ENCODE peak calls at places on chromosomes 6 and 20, in eight cellular contexts. One of them, this sample, is unnamed.

GRCh38 chr20:25252686-25253421 is 5.0 kb downstream of the PYGB start:
- DNase-seq in gastrocnemius medialis: no peak
- DNase-seq in neural progenitor cell: no peak
- DNase-seq in MM.1S: no peak
- DNase-seq in tibial artery: no peak
- DNase-seq in uterus: no peak
- DNase-seq in left ventricle myocardium inferior: no peak
- DNase-seq in lung: no peak
- DNase-seq in this sample: no peak

GRCh38 chr6:47524136-47524840 is 46.7 kb downstream of the CD2AP start:
- DNase-seq in gastrocnemius medialis: no peak
- DNase-seq in neural progenitor cell: no peak
- DNase-seq in MM.1S: no peak
- DNase-seq in tibial artery: no peak
- DNase-seq in uterus: no peak
- DNase-seq in left ventricle myocardium inferior: no peak
- DNase-seq in lung: no peak
- DNase-seq in this sample: no peak

GRCh38 chr6:140051521-140052455 is 677.3 kb upstream of the CITED2 start:
- DNase-seq in gastrocnemius medialis: no peak
- DNase-seq in neural progenitor cell: no peak
- DNase-seq in MM.1S: no peak
- DNase-seq in tibial artery: no peak
- DNase-seq in uterus: no peak
- DNase-seq in left ventricle myocardium inferior: no peak
- DNase-seq in lung: no peak
- DNase-seq in this sample: peak; percentile 75

GRCh38 chr6:35486005-35486925 is 10.6 kb downstream of the TEAD3 start:
- DNase-seq in gastrocnemius medialis: no peak
- DNase-seq in neural progenitor cell: peak; percentile 65
- DNase-seq in MM.1S: no peak
- DNase-seq in tibial artery: no peak
- DNase-seq in uterus: peak; percentile 93
- DNase-seq in left ventricle myocardium inferior: peak; percentile 36
- DNase-seq in lung: peak; percentile 79
- DNase-seq in this sample: no peak

GRCh38 chr20:35601021-35601973 is 14.3 kb upstream of the SPAG4 start:
- DNase-seq in gastrocnemius medialis: peak; percentile 64
- DNase-seq in neural progenitor cell: peak; percentile 92
- DNase-seq in MM.1S: peak; percentile 74
- DNase-seq in tibial artery: peak; percentile 68
- DNase-seq in uterus: peak; percentile 79
- DNase-seq in left ventricle myocardium inferior: peak; percentile 74
- DNase-seq in lung: peak; percentile 79
- DNase-seq in this sample: peak; percentile 68

GRCh38 chr20:1171461-1172093 is 13.2 kb downstream of the TMEM74B start:
- DNase-seq in gastrocnemius medialis: no peak
- DNase-seq in neural progenitor cell: peak; percentile 88
- DNase-seq in MM.1S: peak; percentile 24
- DNase-seq in tibial artery: no peak
- DNase-seq in uterus: no peak
- DNase-seq in left ventricle myocardium inferior: no peak
- DNase-seq in lung: no peak
- DNase-seq in this sample: no peak

GRCh38 chr6:20642441-20642840 is 108.2 kb downstream of the CDKAL1 start:
- DNase-seq in gastrocnemius medialis: no peak
- DNase-seq in neural progenitor cell: no peak
- DNase-seq in MM.1S: no peak
- DNase-seq in tibial artery: no peak
- DNase-seq in uterus: no peak
- DNase-seq in left ventricle myocardium inferior: no peak
- DNase-seq in lung: no peak
- DNase-seq in this sample: no peak

GRCh38 chr6:4402477-4402976 is 267.2 kb upstream of the ECI2 start:
- DNase-seq in gastrocnemius medialis: peak; percentile 77
- DNase-seq in neural progenitor cell: no peak
- DNase-seq in MM.1S: no peak
- DNase-seq in tibial artery: peak; percentile 28
- DNase-seq in uterus: peak; percentile 24
- DNase-seq in left ventricle myocardium inferior: peak; percentile 38
- DNase-seq in lung: no peak
- DNase-seq in this sample: peak; percentile 57

GRCh38 chr6:128379577-128379976 is 140.8 kb downstream of the PTPRK start:
- DNase-seq in gastrocnemius medialis: no peak
- DNase-seq in neural progenitor cell: no peak
- DNase-seq in MM.1S: no peak
- DNase-seq in tibial artery: no peak
- DNase-seq in uterus: no peak
- DNase-seq in left ventricle myocardium inferior: no peak
- DNase-seq in lung: no peak
- DNase-seq in this sample: no peak

GRCh38 chr6:131819507-131820228 is 11.8 kb downstream of the ENPP1 start:
- DNase-seq in gastrocnemius medialis: no peak
- DNase-seq in neural progenitor cell: no peak
- DNase-seq in MM.1S: no peak
- DNase-seq in tibial artery: no peak
- DNase-seq in uterus: no peak
- DNase-seq in left ventricle myocardium inferior: no peak
- DNase-seq in lung: no peak
- DNase-seq in this sample: no peak

GRCh38 chr20:4637081-4637797 is 84.5 kb upstream of the PRND start:
- DNase-seq in gastrocnemius medialis: no peak
- DNase-seq in neural progenitor cell: peak; percentile 8
- DNase-seq in MM.1S: no peak
- DNase-seq in tibial artery: no peak
- DNase-seq in uterus: no peak
- DNase-seq in left ventricle myocardium inferior: no peak
- DNase-seq in lung: no peak
- DNase-seq in this sample: no peak

GRCh38 chr20:9035129-9035528 is 33.8 kb upstream of the PLCB4 start:
- DNase-seq in gastrocnemius medialis: no peak
- DNase-seq in neural progenitor cell: no peak
- DNase-seq in MM.1S: no peak
- DNase-seq in tibial artery: peak; percentile 41
- DNase-seq in uterus: no peak
- DNase-seq in left ventricle myocardium inferior: no peak
- DNase-seq in lung: no peak
- DNase-seq in this sample: peak; percentile 58

GRCh38 chr6:10437891-10438290 is 23.0 kb upstream of the TFAP2A start:
- DNase-seq in gastrocnemius medialis: no peak
- DNase-seq in neural progenitor cell: no peak
- DNase-seq in MM.1S: no peak
- DNase-seq in tibial artery: no peak
- DNase-seq in uterus: no peak
- DNase-seq in left ventricle myocardium inferior: no peak
- DNase-seq in lung: no peak
- DNase-seq in this sample: no peak

GRCh38 chr6:57173056-57173885 is 1.1 kb downstream of the BAG2 start:
- DNase-seq in gastrocnemius medialis: no peak
- DNase-seq in neural progenitor cell: peak; percentile 28
- DNase-seq in MM.1S: peak; percentile 27
- DNase-seq in tibial artery: no peak
- DNase-seq in uterus: peak; percentile 22
- DNase-seq in left ventricle myocardium inferior: no peak
- DNase-seq in lung: no peak
- DNase-seq in this sample: no peak

GRCh38 chr6:52733172-52733571 is 30.1 kb downstream of the GSTA2 start:
- DNase-seq in gastrocnemius medialis: no peak
- DNase-seq in neural progenitor cell: no peak
- DNase-seq in MM.1S: no peak
- DNase-seq in tibial artery: no peak
- DNase-seq in uterus: no peak
- DNase-seq in left ventricle myocardium inferior: no peak
- DNase-seq in lung: no peak
- DNase-seq in this sample: no peak

GRCh38 chr20:34579191-34579661 is 20.7 kb downstream of the MAP1LC3A start:
- DNase-seq in gastrocnemius medialis: peak; percentile 61
- DNase-seq in neural progenitor cell: no peak
- DNase-seq in MM.1S: no peak
- DNase-seq in tibial artery: peak; percentile 55
- DNase-seq in uterus: peak; percentile 54
- DNase-seq in left ventricle myocardium inferior: peak; percentile 61
- DNase-seq in lung: no peak
- DNase-seq in this sample: peak; percentile 79

GRCh38 chr6:163415620-163416379 is 1.3 kb downstream of the QKI start:
- DNase-seq in gastrocnemius medialis: peak; percentile 60
- DNase-seq in neural progenitor cell: peak; percentile 52
- DNase-seq in MM.1S: peak; percentile 37
- DNase-seq in tibial artery: peak; percentile 47
- DNase-seq in uterus: peak; percentile 30
- DNase-seq in left ventricle myocardium inferior: peak; percentile 58
- DNase-seq in lung: peak; percentile 51
- DNase-seq in this sample: peak; percentile 63

GRCh38 chr6:150492507-150492906 is 107.2 kb upstream of the PLEKHG1 start:
- DNase-seq in gastrocnemius medialis: no peak
- DNase-seq in neural progenitor cell: no peak
- DNase-seq in MM.1S: no peak
- DNase-seq in tibial artery: no peak
- DNase-seq in uterus: no peak
- DNase-seq in left ventricle myocardium inferior: no peak
- DNase-seq in lung: no peak
- DNase-seq in this sample: no peak

GRCh38 chr20:58511364-58511763 is 3.8 kb downstream of the APCDD1L start:
- DNase-seq in gastrocnemius medialis: no peak
- DNase-seq in neural progenitor cell: no peak
- DNase-seq in MM.1S: no peak
- DNase-seq in tibial artery: no peak
- DNase-seq in uterus: no peak
- DNase-seq in left ventricle myocardium inferior: no peak
- DNase-seq in lung: no peak
- DNase-seq in this sample: peak; percentile 32

GRCh38 chr6:86859513-86859912 is 77.8 kb upstream of the HTR1E start:
- DNase-seq in gastrocnemius medialis: no peak
- DNase-seq in neural progenitor cell: no peak
- DNase-seq in MM.1S: no peak
- DNase-seq in tibial artery: no peak
- DNase-seq in uterus: no peak
- DNase-seq in left ventricle myocardium inferior: no peak
- DNase-seq in lung: no peak
- DNase-seq in this sample: no peak

GRCh38 chr6:31525932-31526591 is 2.7 kb upstream of the MCCD1 start:
- DNase-seq in gastrocnemius medialis: no peak
- DNase-seq in neural progenitor cell: no peak
- DNase-seq in MM.1S: no peak
- DNase-seq in tibial artery: no peak
- DNase-seq in uterus: no peak
- DNase-seq in left ventricle myocardium inferior: no peak
- DNase-seq in lung: no peak
- DNase-seq in this sample: no peak

GRCh38 chr6:110557226-110557625 is 80.8 kb upstream of the SLC22A16 start:
- DNase-seq in gastrocnemius medialis: no peak
- DNase-seq in neural progenitor cell: no peak
- DNase-seq in MM.1S: no peak
- DNase-seq in tibial artery: no peak
- DNase-seq in uterus: no peak
- DNase-seq in left ventricle myocardium inferior: no peak
- DNase-seq in lung: no peak
- DNase-seq in this sample: no peak

GRCh38 chr6:148973809-148974208 is 227.0 kb downstream of the UST start:
- DNase-seq in gastrocnemius medialis: no peak
- DNase-seq in neural progenitor cell: no peak
- DNase-seq in MM.1S: no peak
- DNase-seq in tibial artery: no peak
- DNase-seq in uterus: no peak
- DNase-seq in left ventricle myocardium inferior: no peak
- DNase-seq in lung: no peak
- DNase-seq in this sample: no peak

GRCh38 chr6:139373154-139373927 is 1.1 kb downstream of the CITED2 start:
- DNase-seq in gastrocnemius medialis: peak; percentile 15
- DNase-seq in neural progenitor cell: peak; percentile 61
- DNase-seq in MM.1S: peak; percentile 63
- DNase-seq in tibial artery: peak; percentile 59
- DNase-seq in uterus: peak; percentile 56
- DNase-seq in left ventricle myocardium inferior: peak; percentile 68
- DNase-seq in lung: peak; percentile 51
- DNase-seq in this sample: peak; percentile 68

GRCh38 chr6:17276766-17277165 is 4.4 kb upstream of the RBM24 start:
- DNase-seq in gastrocnemius medialis: peak; percentile 53
- DNase-seq in neural progenitor cell: no peak
- DNase-seq in MM.1S: no peak
- DNase-seq in tibial artery: no peak
- DNase-seq in uterus: no peak
- DNase-seq in left ventricle myocardium inferior: peak; percentile 32
- DNase-seq in lung: no peak
- DNase-seq in this sample: no peak

GRCh38 chr6:118299023-118299422 is 249.1 kb upstream of the PLN start:
- DNase-seq in gastrocnemius medialis: no peak
- DNase-seq in neural progenitor cell: no peak
- DNase-seq in MM.1S: no peak
- DNase-seq in tibial artery: no peak
- DNase-seq in uterus: no peak
- DNase-seq in left ventricle myocardium inferior: no peak
- DNase-seq in lung: no peak
- DNase-seq in this sample: no peak
- H3K27ac ChIP-seq in gastrocnemius medialis: no peak overlapping the region
- H3K27ac ChIP-seq in neural progenitor cell: no peak overlapping the region
- H3K27ac ChIP-seq in MM.1S: no peak overlapping the region
- H3K27ac ChIP-seq in tibial artery: peak overlapping the region; percentile 85
- H3K27ac ChIP-seq in uterus: no peak overlapping the region
- H3K27ac ChIP-seq in left ventricle myocardium inferior: no peak overlapping the region
- H3K27ac ChIP-seq in lung: no peak overlapping the region
- H3K27ac ChIP-seq in this sample: no peak overlapping the region

GRCh38 chr20:23050847-23051627 is 1.6 kb upstream of the THBD start:
- DNase-seq in gastrocnemius medialis: peak; percentile 55
- DNase-seq in neural progenitor cell: peak; percentile 93
- DNase-seq in MM.1S: no peak
- DNase-seq in tibial artery: peak; percentile 87
- DNase-seq in uterus: peak; percentile 51
- DNase-seq in left ventricle myocardium inferior: peak; percentile 87
- DNase-seq in lung: peak; percentile 83
- DNase-seq in this sample: peak; percentile 82
- H3K4me3 ChIP-seq in gastrocnemius medialis: peak overlapping the region; percentile 73
- H3K4me3 ChIP-seq in neural progenitor cell: peak overlapping the region; percentile 49
- H3K4me3 ChIP-seq in MM.1S: no peak overlapping the region
- H3K4me3 ChIP-seq in tibial artery: peak overlapping the region; percentile 63
- H3K4me3 ChIP-seq in uterus: peak overlapping the region; percentile 34
- H3K4me3 ChIP-seq in left ventricle myocardium inferior: peak overlapping the region; percentile 80
- H3K4me3 ChIP-seq in lung: peak overlapping the region; percentile 39
- H3K4me3 ChIP-seq in this sample: peak overlapping the region; percentile 39

GRCh38 chr20:49790077-49790798 is 22.4 kb upstream of the SLC9A8 start:
- DNase-seq in gastrocnemius medialis: no peak
- DNase-seq in neural progenitor cell: no peak
- DNase-seq in MM.1S: no peak
- DNase-seq in tibial artery: no peak
- DNase-seq in uterus: no peak
- DNase-seq in left ventricle myocardium inferior: peak; percentile 28
- DNase-seq in lung: no peak
- DNase-seq in this sample: no peak
- H3K27ac ChIP-seq in gastrocnemius medialis: peak overlapping the region; percentile 46
- H3K27ac ChIP-seq in neural progenitor cell: no peak overlapping the region
- H3K27ac ChIP-seq in MM.1S: no peak overlapping the region
- H3K27ac ChIP-seq in tibial artery: no peak overlapping the region
- H3K27ac ChIP-seq in uterus: peak overlapping the region; percentile 40
- H3K27ac ChIP-seq in left ventricle myocardium inferior: peak overlapping the region; percentile 78
- H3K27ac ChIP-seq in lung: peak overlapping the region; percentile 92
- H3K27ac ChIP-seq in this sample: no peak overlapping the region

DNA sequence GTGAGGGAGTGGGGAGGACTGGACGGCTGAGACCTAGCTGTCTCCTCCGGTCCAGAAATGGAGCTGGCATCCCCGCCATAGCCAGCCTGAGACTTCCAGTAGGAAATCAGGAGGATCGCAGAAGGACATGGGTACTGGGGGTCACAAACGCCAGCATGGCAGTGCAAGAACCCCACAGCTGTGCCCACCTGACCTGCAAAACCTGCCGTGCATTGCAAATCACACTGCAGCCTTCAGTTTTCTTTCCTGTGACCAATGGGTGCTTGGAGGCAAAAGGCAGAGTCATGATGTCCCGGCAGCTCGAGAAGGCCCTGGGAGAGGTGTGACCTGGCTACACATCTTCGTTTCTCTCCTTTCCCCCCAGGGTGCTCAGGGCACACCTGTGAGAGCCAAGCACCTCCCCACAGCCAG is 23.3 kb upstream of the PHACTR3 start:
- DNase-seq in gastrocnemius medialis: no peak
- DNase-seq in neural progenitor cell: no peak
- DNase-seq in MM.1S: no peak
- DNase-seq in tibial artery: no peak
- DNase-seq in uterus: no peak
- DNase-seq in left ventricle myocardium inferior: no peak
- DNase-seq in lung: no peak
- DNase-seq in this sample: no peak
- H3K4me3 ChIP-seq in gastrocnemius medialis: no peak overlapping the region
- H3K4me3 ChIP-seq in neural progenitor cell: no peak overlapping the region
- H3K4me3 ChIP-seq in MM.1S: no peak overlapping the region
- H3K4me3 ChIP-seq in tibial artery: no peak overlapping the region
- H3K4me3 ChIP-seq in uterus: no peak overlapping the region
- H3K4me3 ChIP-seq in left ventricle myocardium inferior: no peak overlapping the region
- H3K4me3 ChIP-seq in lung: no peak overlapping the region
- H3K4me3 ChIP-seq in this sample: no peak overlapping the region